ENCODE peak calls at places on chromosomes 13 and 19, in five cellular contexts. One of them, this sample, is unnamed.

GRCh38 chr19:50328257-50329145 is 676 bp downstream of the KCNC3 start:
- DNase-seq in activated CD8-positive, alpha-beta memory T cell treated with anti-CD3 and anti-CD28 coated beads for 1 hour: no peak
- DNase-seq in Kasumi-1: no peak
- DNase-seq in epithelial cell of esophagus: no peak
- DNase-seq in cardiac muscle cell: peak
- DNase-seq in this sample: no peak

GRCh38 chr19:36111200-36111539 is 227 bp downstream of the OVOL3 start:
- DNase-seq in cardiac muscle cell: no peak
- DNase-seq in Kasumi-1: no peak
- DNase-seq in activated CD8-positive, alpha-beta memory T cell treated with anti-CD3 and anti-CD28 coated beads for 1 hour: no peak
- DNase-seq in epithelial cell of esophagus: no peak
- DNase-seq in this sample: no peak

GRCh38 chr19:1489463-1489971 is 633 bp downstream of the PCSK4 start:
- DNase-seq in epithelial cell of esophagus: no peak
- DNase-seq in Kasumi-1: no peak
- DNase-seq in cardiac muscle cell: no peak
- DNase-seq in activated CD8-positive, alpha-beta memory T cell treated with anti-CD3 and anti-CD28 coated beads for 1 hour: no peak
- DNase-seq in this sample: no peak

GRCh38 chr13:83702021-83702420 is 180.3 kb downstream of the SLITRK1 start:
- DNase-seq in activated CD8-positive, alpha-beta memory T cell treated with anti-CD3 and anti-CD28 coated beads for 1 hour: no peak
- DNase-seq in cardiac muscle cell: no peak
- DNase-seq in Kasumi-1: no peak
- DNase-seq in epithelial cell of esophagus: no peak
- DNase-seq in this sample: no peak

GRCh38 chr13:20193142-20193923 is 595 bp upstream of the GJB2 start:
- DNase-seq in epithelial cell of esophagus: no peak
- DNase-seq in cardiac muscle cell: no peak
- DNase-seq in Kasumi-1: no peak
- DNase-seq in activated CD8-positive, alpha-beta memory T cell treated with anti-CD3 and anti-CD28 coated beads for 1 hour: no peak
- DNase-seq in this sample: no peak

GRCh38 chr19:11479470-11480080 is 1.3 kb downstream of the ELAVL3 start:
- DNase-seq in activated CD8-positive, alpha-beta memory T cell treated with anti-CD3 and anti-CD28 coated beads for 1 hour: no peak
- DNase-seq in Kasumi-1: no peak
- DNase-seq in epithelial cell of esophagus: peak
- DNase-seq in cardiac muscle cell: peak
- DNase-seq in this sample: no peak

GRCh38 chr13:60397693-60398437 is 845 bp downstream of the TDRD3 start:
- DNase-seq in cardiac muscle cell: peak
- DNase-seq in epithelial cell of esophagus: peak
- DNase-seq in Kasumi-1: peak
- DNase-seq in activated CD8-positive, alpha-beta memory T cell treated with anti-CD3 and anti-CD28 coated beads for 1 hour: peak
- DNase-seq in this sample: peak

GRCh38 chr19:49749055-49749716 is 13.9 kb downstream of the TSKS start:
- DNase-seq in cardiac muscle cell: no peak
- DNase-seq in activated CD8-positive, alpha-beta memory T cell treated with anti-CD3 and anti-CD28 coated beads for 1 hour: no peak
- DNase-seq in Kasumi-1: no peak
- DNase-seq in epithelial cell of esophagus: peak
- DNase-seq in this sample: peak

GRCh38 chr19:48717059-48717395 is 2.5 kb downstream of the MAMSTR start:
- DNase-seq in Kasumi-1: no peak
- DNase-seq in activated CD8-positive, alpha-beta memory T cell treated with anti-CD3 and anti-CD28 coated beads for 1 hour: no peak
- DNase-seq in epithelial cell of esophagus: no peak
- DNase-seq in cardiac muscle cell: no peak
- DNase-seq in this sample: no peak

GRCh38 chr19:42831221-42832019 is 48.1 kb downstream of the PSG1 start:
- DNase-seq in Kasumi-1: no peak
- DNase-seq in epithelial cell of esophagus: peak
- DNase-seq in activated CD8-positive, alpha-beta memory T cell treated with anti-CD3 and anti-CD28 coated beads for 1 hour: no peak
- DNase-seq in cardiac muscle cell: no peak
- DNase-seq in this sample: peak

GRCh38 chr13:93226623-93227279 is at the start of gene GPC6:
- DNase-seq in cardiac muscle cell: peak
- DNase-seq in Kasumi-1: no peak
- DNase-seq in epithelial cell of esophagus: peak
- DNase-seq in activated CD8-positive, alpha-beta memory T cell treated with anti-CD3 and anti-CD28 coated beads for 1 hour: no peak
- DNase-seq in this sample: peak

GRCh38 chr13:53068841-53069520 is 40.4 kb downstream of the OLFM4 start:
- DNase-seq in epithelial cell of esophagus: no peak
- DNase-seq in cardiac muscle cell: no peak
- DNase-seq in activated CD8-positive, alpha-beta memory T cell treated with anti-CD3 and anti-CD28 coated beads for 1 hour: no peak
- DNase-seq in Kasumi-1: peak
- DNase-seq in this sample: no peak

GRCh38 chr19:51507640-51508058 is 6.0 kb upstream of the SIGLEC12 start:
- DNase-seq in epithelial cell of esophagus: no peak
- DNase-seq in Kasumi-1: no peak
- DNase-seq in activated CD8-positive, alpha-beta memory T cell treated with anti-CD3 and anti-CD28 coated beads for 1 hour: no peak
- DNase-seq in cardiac muscle cell: no peak
- DNase-seq in this sample: no peak

GRCh38 chr19:54364775-54365257 is at the start of gene LAIR1:
- DNase-seq in Kasumi-1: peak
- DNase-seq in epithelial cell of esophagus: no peak
- DNase-seq in activated CD8-positive, alpha-beta memory T cell treated with anti-CD3 and anti-CD28 coated beads for 1 hour: no peak
- DNase-seq in cardiac muscle cell: no peak
- DNase-seq in this sample: no peak

GRCh38 chr19:40219721-40220276 is 1.6 kb upstream of the TTC9B start:
- DNase-seq in cardiac muscle cell: no peak
- DNase-seq in epithelial cell of esophagus: peak
- DNase-seq in activated CD8-positive, alpha-beta memory T cell treated with anti-CD3 and anti-CD28 coated beads for 1 hour: no peak
- DNase-seq in Kasumi-1: no peak
- DNase-seq in this sample: peak

GRCh38 chr19:19591133-19591825 is 27.2 kb downstream of the PBX4 start:
- DNase-seq in cardiac muscle cell: no peak
- DNase-seq in epithelial cell of esophagus: peak
- DNase-seq in activated CD8-positive, alpha-beta memory T cell treated with anti-CD3 and anti-CD28 coated beads for 1 hour: peak
- DNase-seq in Kasumi-1: peak
- DNase-seq in this sample: peak